ENCODE peak calls at places on chromosomes 2 and 18, in four cellular contexts. One of them, this sample, is unnamed.

GRCh38 chr18:56085561-56085960 is 497.6 kb upstream of the TCF4 start:
- DNase-seq in heart left ventricle: no peak
- DNase-seq in tibial artery: peak
- DNase-seq in body of pancreas: no peak
- DNase-seq in this sample: no peak

GRCh38 chr2:49858113-49858490 is 703.8 kb upstream of the FSHR start:
- DNase-seq in heart left ventricle: no peak
- DNase-seq in tibial artery: no peak
- DNase-seq in body of pancreas: no peak
- DNase-seq in this sample: no peak

GRCh38 chr2:174004900-174005605 is 39.9 kb upstream of the SP3 start:
- DNase-seq in heart left ventricle: peak
- DNase-seq in tibial artery: peak
- DNase-seq in body of pancreas: no peak
- DNase-seq in this sample: peak

GRCh38 chr18:26279428-26279827 is 53.2 kb downstream of the TAF4B start:
- DNase-seq in heart left ventricle: no peak
- DNase-seq in tibial artery: no peak
- DNase-seq in body of pancreas: no peak
- DNase-seq in this sample: no peak

GRCh38 chr18:10995576-10995975 is 153.8 kb downstream of the PIEZO2 start:
- DNase-seq in heart left ventricle: no peak
- DNase-seq in tibial artery: no peak
- DNase-seq in body of pancreas: no peak
- DNase-seq in this sample: no peak

GRCh38 chr2:31107588-31108300 is 30.5 kb downstream of the GALNT14 start:
- DNase-seq in heart left ventricle: no peak
- DNase-seq in tibial artery: no peak
- DNase-seq in body of pancreas: no peak
- DNase-seq in this sample: no peak

GRCh38 chr18:78664851-78665250 is 314.8 kb upstream of the SALL3 start:
- DNase-seq in heart left ventricle: no peak
- DNase-seq in tibial artery: no peak
- DNase-seq in body of pancreas: no peak
- DNase-seq in this sample: no peak

GRCh38 chr2:205403244-205403845 is 279.0 kb upstream of the NRP2 start:
- DNase-seq in heart left ventricle: no peak
- DNase-seq in tibial artery: no peak
- DNase-seq in body of pancreas: no peak
- DNase-seq in this sample: no peak

GRCh38 chr2:157497603-157498314 is 53.9 kb upstream of the CYTIP start:
- DNase-seq in heart left ventricle: no peak
- DNase-seq in tibial artery: no peak
- DNase-seq in body of pancreas: no peak
- DNase-seq in this sample: no peak

GRCh38 chr2:33051586-33052385 is 105.0 kb downstream of the LTBP1 start:
- DNase-seq in heart left ventricle: no peak
- DNase-seq in tibial artery: peak
- DNase-seq in body of pancreas: no peak
- DNase-seq in this sample: peak

GRCh38 chr2:42971381-42971780 is 179.0 kb upstream of the HAAO start:
- DNase-seq in heart left ventricle: no peak
- DNase-seq in tibial artery: no peak
- DNase-seq in body of pancreas: no peak
- DNase-seq in this sample: no peak

GRCh38 chr2:161123531-161124030 is 36.6 kb upstream of the TANK start:
- DNase-seq in heart left ventricle: no peak
- DNase-seq in tibial artery: no peak
- DNase-seq in body of pancreas: no peak
- DNase-seq in this sample: no peak

GRCh38 chr18:12930908-12931307 is 16.9 kb upstream of the SEH1L start:
- DNase-seq in heart left ventricle: no peak
- DNase-seq in tibial artery: no peak
- DNase-seq in body of pancreas: no peak
- DNase-seq in this sample: no peak

GRCh38 chr2:96623116-96623515 is 15.0 kb downstream of the KANSL3 start:
- DNase-seq in heart left ventricle: no peak
- DNase-seq in tibial artery: no peak
- DNase-seq in body of pancreas: no peak
- DNase-seq in this sample: no peak

GRCh38 chr2:24339856-24340262 is 20.5 kb downstream of the ITSN2 start:
- DNase-seq in heart left ventricle: no peak
- DNase-seq in tibial artery: no peak
- DNase-seq in body of pancreas: no peak
- DNase-seq in this sample: no peak

GRCh38 chr18:49628993-49629795 is 67.3 kb downstream of the LIPG start:
- DNase-seq in heart left ventricle: peak
- DNase-seq in tibial artery: no peak
- DNase-seq in body of pancreas: peak
- DNase-seq in this sample: peak

GRCh38 chr2:240960963-240961876 is 37.2 kb upstream of the SNED1 start:
- DNase-seq in heart left ventricle: peak
- DNase-seq in tibial artery: peak
- DNase-seq in body of pancreas: no peak
- DNase-seq in this sample: no peak

GRCh38 chr2:23399674-23400261 is 14.8 kb downstream of the KLHL29 start:
- DNase-seq in heart left ventricle: no peak
- DNase-seq in tibial artery: no peak
- DNase-seq in body of pancreas: no peak
- DNase-seq in this sample: no peak

GRCh38 chr18:59041819-59042476 is 97.7 kb upstream of the SEC11C start:
- DNase-seq in heart left ventricle: no peak
- DNase-seq in tibial artery: no peak
- DNase-seq in body of pancreas: no peak
- DNase-seq in this sample: no peak

GRCh38 chr2:232889876-232890401 is 19.9 kb downstream of the SNORC start:
- DNase-seq in heart left ventricle: no peak
- DNase-seq in tibial artery: peak
- DNase-seq in body of pancreas: no peak
- DNase-seq in this sample: no peak

GRCh38 chr2:95266781-95267430 is 7.3 kb upstream of the PROM2 start:
- DNase-seq in heart left ventricle: no peak
- DNase-seq in tibial artery: no peak
- DNase-seq in body of pancreas: no peak
- DNase-seq in this sample: peak

GRCh38 chr2:24577481-24577880 is 86.4 kb downstream of the NCOA1 start:
- DNase-seq in heart left ventricle: no peak
- DNase-seq in tibial artery: no peak
- DNase-seq in body of pancreas: no peak
- DNase-seq in this sample: no peak

GRCh38 chr2:112864072-112864471 is 27.5 kb upstream of the IL1B start:
- DNase-seq in heart left ventricle: no peak
- DNase-seq in tibial artery: no peak
- DNase-seq in body of pancreas: no peak
- DNase-seq in this sample: no peak

GRCh38 chr2:166410828-166411472 is 35.2 kb upstream of the SCN9A start:
- DNase-seq in heart left ventricle: no peak
- DNase-seq in tibial artery: no peak
- DNase-seq in body of pancreas: no peak
- DNase-seq in this sample: no peak

GRCh38 chr2:64766841-64767669 is 113.3 kb upstream of the SERTAD2 start:
- DNase-seq in heart left ventricle: no peak
- DNase-seq in tibial artery: no peak
- DNase-seq in body of pancreas: no peak
- DNase-seq in this sample: no peak
- H3K27ac ChIP-seq in heart left ventricle: peak
- H3K27ac ChIP-seq in tibial artery: peak
- H3K27ac ChIP-seq in body of pancreas: peak
- H3K27ac ChIP-seq in this sample: peak

DNA sequence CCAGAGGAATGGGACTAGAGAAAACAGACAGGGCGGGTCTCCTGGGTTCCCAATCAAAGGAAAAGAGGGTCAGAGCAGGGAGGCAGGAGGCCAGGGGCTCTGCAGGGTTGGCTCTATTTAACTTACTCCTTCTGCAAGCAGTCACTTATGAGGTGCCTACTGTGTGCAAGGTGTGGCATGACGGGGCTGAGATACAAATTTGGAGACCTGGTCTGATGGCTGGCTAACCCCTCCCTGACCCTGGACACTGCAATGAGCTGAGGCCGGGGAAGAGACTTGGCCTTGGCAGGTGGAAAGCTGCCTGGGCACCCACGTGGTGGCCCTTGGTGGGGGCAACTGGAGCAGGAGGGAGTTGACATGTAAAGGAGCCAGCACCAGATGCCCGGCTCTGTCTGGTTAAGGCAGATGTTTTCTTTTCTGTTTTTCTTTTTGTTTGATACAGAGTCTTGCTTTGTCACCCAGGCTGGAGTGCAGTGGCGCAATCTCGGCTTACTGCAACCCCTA is 148.5 kb upstream of the GATA6 start:
- DNase-seq in heart left ventricle: no peak
- DNase-seq in tibial artery: no peak
- DNase-seq in body of pancreas: peak
- DNase-seq in this sample: no peak
- H3K27ac ChIP-seq in heart left ventricle: no peak
- H3K27ac ChIP-seq in tibial artery: no peak
- H3K27ac ChIP-seq in body of pancreas: peak
- H3K27ac ChIP-seq in this sample: no peak

GRCh38 chr18:80198994-80199748 is 48.1 kb downstream of the PARD6G start:
- DNase-seq in heart left ventricle: no peak
- DNase-seq in tibial artery: no peak
- DNase-seq in body of pancreas: no peak
- DNase-seq in this sample: no peak

GRCh38 chr18:80198391-80198790 is 48.9 kb downstream of the PARD6G start:
- DNase-seq in heart left ventricle: no peak
- DNase-seq in tibial artery: no peak
- DNase-seq in body of pancreas: no peak
- DNase-seq in this sample: no peak

GRCh38 chr18:80196528-80197320 is 50.6 kb downstream of the PARD6G start:
- DNase-seq in heart left ventricle: no peak
- DNase-seq in tibial artery: no peak
- DNase-seq in body of pancreas: no peak
- DNase-seq in this sample: no peak

GRCh38 chr18:80194874-80195570 is 52.3 kb downstream of the PARD6G start:
- DNase-seq in heart left ventricle: no peak
- DNase-seq in tibial artery: no peak
- DNase-seq in body of pancreas: no peak
- DNase-seq in this sample: no peak

DNA sequence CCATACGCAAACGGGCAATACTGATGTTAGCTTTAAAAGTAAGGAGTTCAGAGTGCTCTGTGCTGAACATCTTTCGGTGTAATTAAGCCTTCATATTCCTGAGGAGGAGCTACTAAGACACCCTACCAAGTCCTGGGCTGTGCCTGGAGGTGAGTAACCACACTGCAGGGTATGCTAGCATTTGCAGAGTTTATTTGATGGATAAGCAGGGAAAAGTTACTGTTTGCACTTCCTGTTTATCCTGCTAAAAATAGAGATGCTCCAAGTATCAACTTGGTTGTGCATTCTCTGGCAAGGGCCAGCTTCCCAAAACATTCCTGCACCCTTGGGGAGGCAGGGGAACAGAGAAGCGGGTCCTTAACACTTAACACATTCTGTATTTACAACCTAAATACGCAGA is 49.8 kb downstream of the PARD6G start:
- DNase-seq in heart left ventricle: no peak
- DNase-seq in tibial artery: no peak
- DNase-seq in body of pancreas: no peak
- DNase-seq in this sample: no peak
- H3K27ac ChIP-seq in heart left ventricle: no peak
- H3K27ac ChIP-seq in tibial artery: no peak
- H3K27ac ChIP-seq in body of pancreas: no peak
- H3K27ac ChIP-seq in this sample: no peak

GRCh38 chr18:44742126-44742525 is 61.4 kb downstream of the SETBP1 start:
- DNase-seq in heart left ventricle: no peak
- DNase-seq in tibial artery: no peak
- DNase-seq in body of pancreas: no peak
- DNase-seq in this sample: no peak
- H3K27ac ChIP-seq in heart left ventricle: peak
- H3K27ac ChIP-seq in tibial artery: peak
- H3K27ac ChIP-seq in body of pancreas: peak
- H3K27ac ChIP-seq in this sample: no peak

GRCh38 chr2:65396348-65397026 is 35.9 kb downstream of the SPRED2 start:
- DNase-seq in heart left ventricle: no peak
- DNase-seq in tibial artery: peak
- DNase-seq in body of pancreas: peak
- DNase-seq in this sample: no peak

GRCh38 chr2:65392609-65393008 is 39.8 kb downstream of the SPRED2 start:
- DNase-seq in heart left ventricle: no peak
- DNase-seq in tibial artery: no peak
- DNase-seq in body of pancreas: no peak
- DNase-seq in this sample: no peak

GRCh38 chr2:65395621-65396347 is 36.6 kb downstream of the SPRED2 start:
- DNase-seq in heart left ventricle: no peak
- DNase-seq in tibial artery: no peak
- DNase-seq in body of pancreas: no peak
- DNase-seq in this sample: no peak

GRCh38 chr2:65397122-65397521 is 35.3 kb downstream of the SPRED2 start:
- DNase-seq in heart left ventricle: no peak
- DNase-seq in tibial artery: no peak
- DNase-seq in body of pancreas: no peak
- DNase-seq in this sample: no peak

DNA sequence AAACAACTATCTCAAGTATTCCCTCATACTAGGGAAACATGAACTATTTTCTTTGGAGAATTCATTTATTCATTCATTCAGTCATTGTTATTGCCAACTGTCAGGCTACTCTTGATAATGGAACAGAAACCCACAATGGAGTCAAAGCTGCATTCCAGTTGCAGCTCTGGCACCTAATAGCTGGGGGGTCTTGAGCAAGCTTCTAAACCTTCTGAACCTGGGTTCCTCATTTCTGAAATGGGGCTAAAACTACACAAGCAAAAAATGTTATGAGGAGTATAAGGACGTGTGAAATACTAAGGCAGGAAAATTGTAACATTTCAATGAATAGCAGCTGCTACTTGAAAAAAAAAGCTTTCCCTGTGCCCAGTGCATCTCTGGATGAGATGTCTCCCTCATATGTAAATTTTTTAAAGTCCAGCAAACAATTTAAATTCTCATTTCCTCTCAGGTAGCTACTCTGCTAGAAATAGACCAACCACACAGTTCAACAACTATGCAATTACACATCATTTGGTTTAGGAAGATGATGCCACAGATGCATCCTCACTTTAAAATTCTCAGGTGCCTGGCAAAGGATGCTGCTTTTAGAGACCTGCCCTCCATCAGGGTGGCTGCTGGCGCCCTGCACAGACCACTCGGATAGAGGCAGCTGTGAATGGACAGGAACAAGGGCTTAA is 38.5 kb downstream of the SPRED2 start:
- DNase-seq in heart left ventricle: no peak
- DNase-seq in tibial artery: no peak
- DNase-seq in body of pancreas: no peak
- DNase-seq in this sample: no peak
- H3K27ac ChIP-seq in heart left ventricle: no peak
- H3K27ac ChIP-seq in tibial artery: no peak
- H3K27ac ChIP-seq in body of pancreas: no peak
- H3K27ac ChIP-seq in this sample: no peak

This sample was measured in psoas muscle.